ENCODE peak calls at places on chromosomes 3 and 15, in four cellular contexts. R is progenitor cell of endocrine pancreas, M is astrocyte of the spinal cord, J is choroid plexus epithelial cell. C is an unnamed sample.

GRCh38 chr3:30605706-30606300 is 598 bp upstream of the TGFBR2 start:
- DNase-seq in R (no peak), M (no peak), J (no peak), C (peak; percentile 56)

GRCh38 chr15:58431221-58432149 is at the start of gene LIPC:
- DNase-seq in R (no peak), M (no peak), J (no peak), C (no peak)

GRCh38 chr3:57910988-57911387 is 97.2 kb upstream of the FLNB start:
- DNase-seq in R (no peak), M (no peak), J (peak; percentile 43), C (peak; percentile 32)

GRCh38 chr3:9590282-9590791 is 36.7 kb upstream of the LHFPL4 start:
- DNase-seq in R (no peak), M (no peak), J (no peak), C (no peak)

GRCh38 chr3:171833775-171834460 is 9.2 kb upstream of the TMEM212 start:
- DNase-seq in R (no peak), M (peak; percentile 56), J (peak; percentile 78), C (peak; percentile 47)

GRCh38 chr3:58383904-58384303 is 49.7 kb downstream of the PDHB start:
- DNase-seq in R (no peak), M (peak; percentile 99), J (peak; percentile 97), C (peak; percentile 98)

GRCh38 chr3:53384465-53385277 is 37.3 kb upstream of the DCP1A start:
- DNase-seq in R (no peak), M (no peak), J (no peak), C (no peak)

GRCh38 chr3:20066848-20067617 is 26.8 kb downstream of the KAT2B start:
- DNase-seq in R (no peak), M (no peak), J (no peak), C (no peak)

GRCh38 chr3:86988235-86988634 is 2.7 kb downstream of the VGLL3 start:
- DNase-seq in R (no peak), M (peak; percentile 84), J (peak; percentile 93), C (no peak)

GRCh38 chr15:35496585-35496984 is 49.4 kb downstream of the DPH6 start:
- DNase-seq in R (no peak), M (no peak), J (no peak), C (no peak)

GRCh38 chr15:37109952-37110630 is 9.7 kb upstream of the MEIS2 start:
- DNase-seq in R (no peak), M (peak; percentile 17), J (no peak), C (no peak)

GRCh38 chr3:46665763-46666470 is 27.6 kb downstream of the ALS2CL start:
- DNase-seq in R (no peak), M (no peak), J (no peak), C (no peak)

GRCh38 chr3:124512881-124513609 is 217.2 kb upstream of the UMPS start:
- DNase-seq in R (peak; percentile 11), M (no peak), J (no peak), C (no peak)

GRCh38 chr15:91032919-91033803 is 10.8 kb upstream of the VPS33B start:
- DNase-seq in R (peak; percentile 90), M (no peak), J (peak; percentile 41), C (peak; percentile 87)

GRCh38 chr3:23805881-23806321 is at the start of gene UBE2E1:
- DNase-seq in R (peak; percentile 30), M (peak; percentile 61), J (peak; percentile 77), C (peak; percentile 80)

GRCh38 chr3:111717601-111718000 is 122.5 kb upstream of the ZBED2 start:
- DNase-seq in R (peak; percentile 46), M (peak; percentile 94), J (peak; percentile 94), C (peak; percentile 93)

GRCh38 chr3:141486416-141486734 is 452 bp upstream of the RASA2 start:
- DNase-seq in R (no peak), M (peak; percentile 72), J (no peak), C (peak; percentile 84)

GRCh38 chr3:54954019-54954418 is 26.2 kb upstream of the LRTM1 start:
- DNase-seq in R (no peak), M (peak; percentile 84), J (peak; percentile 80), C (peak; percentile 92)

GRCh38 chr15:58117619-58118018 is 20.6 kb upstream of the AQP9 start:
- DNase-seq in R (no peak), M (no peak), J (no peak), C (no peak)

GRCh38 chr15:26628071-26628470 is 144.8 kb downstream of the GABRB3 start:
- DNase-seq in R (no peak), M (no peak), J (no peak), C (peak; percentile 22)

GRCh38 chr15:35206060-35206675 is 121.1 kb upstream of the NANOGP8 start:
- DNase-seq in R (no peak), M (peak; percentile 3), J (peak; percentile 34), C (peak; percentile 16)

GRCh38 chr3:176037636-176038035 is 1159.6 kb downstream of the TBL1XR1 start:
- DNase-seq in R (no peak), M (no peak), J (no peak), C (no peak)

GRCh38 chr3:196694941-196695848 is 16.9 kb downstream of the CEP19 start:
- DNase-seq in R (no peak), M (no peak), J (no peak), C (no peak)

GRCh38 chr3:128294999-128295468 is 141.8 kb downstream of the EEFSEC start:
- DNase-seq in R (no peak), M (no peak), J (no peak), C (no peak)

GRCh38 chr3:56291953-56292352 is 176.3 kb downstream of the ERC2 start:
- DNase-seq in R (no peak), M (peak; percentile 72), J (no peak), C (peak; percentile 35)

GRCh38 chr3:123757281-123757940 is 126.7 kb downstream of the MYLK start:
- DNase-seq in R (no peak), M (no peak), J (peak; percentile 14), C (peak; percentile 85)

GRCh38 chr15:100542290-100542689 is 13.5 kb upstream of the CERS3 start:
- DNase-seq in R (no peak), M (no peak), J (no peak), C (no peak)

GRCh38 chr3:53881691-53882593 is at the start of gene ACTR8:
- DNase-seq in R (peak; percentile 84), M (peak; percentile 85), J (peak; percentile 87), C (peak; percentile 89)

GRCh38 chr15:74964794-74965193 is 8.2 kb upstream of the RPP25 start:
- DNase-seq in R (no peak), M (peak; percentile 30), J (peak; percentile 49), C (peak; percentile 73)

GRCh38 chr3:159941043-159941994 is 47.3 kb upstream of the IL12A start:
- DNase-seq in R (no peak), M (no peak), J (no peak), C (peak; percentile 77)

GRCh38 chr15:77525907-77526581 is 105.4 kb downstream of the HMG20A start:
- DNase-seq in R (no peak), M (no peak), J (no peak), C (no peak)

GRCh38 chr15:60000113-60000823 is 3.8 kb upstream of the FOXB1 start:
- DNase-seq in R (no peak), M (no peak), J (no peak), C (peak; percentile 37)

GRCh38 chr3:58660998-58661397 is 5.6 kb downstream of the FAM3D start:
- DNase-seq in R (no peak), M (no peak), J (no peak), C (no peak)

GRCh38 chr3:106573605-106574004 is 704.8 kb upstream of the CBLB start:
- DNase-seq in R (no peak), M (no peak), J (no peak), C (no peak)

GRCh38 chr3:31140470-31140869 is 246.0 kb upstream of the GADL1 start:
- DNase-seq in R (no peak), M (no peak), J (no peak), C (no peak)

GRCh38 chr3:67706934-67707333 is 52.5 kb upstream of the SUCLG2 start:
- DNase-seq in R (no peak), M (peak; percentile 40), J (peak; percentile 79), C (no peak)

GRCh38 chr3:186057594-186057993 is 51.3 kb downstream of the ETV5 start:
- DNase-seq in R (no peak), M (peak; percentile 87), J (peak; percentile 94), C (peak; percentile 33)

GRCh38 chr15:71925145-71925544 is 114.8 kb downstream of the NR2E3 start:
- DNase-seq in R (no peak), M (no peak), J (no peak), C (no peak)

GRCh38 chr3:180199396-180199795 is 162.7 kb upstream of the PEX5L start:
- DNase-seq in R (no peak), M (no peak), J (no peak), C (no peak)

C was measured in kidney tubule cell.